ENCODE peak calls at places on chromosomes 13 and 19, in four cellular contexts. K is right lobe of liver, C is tibial nerve, S is GM12878. B is an unnamed sample.

GRCh38 chr19:12642506-12642905 is 24.0 kb downstream of the MAN2B1 start:
- DNase-seq in K (no peak), C (no peak), S (no peak), B (no peak)

GRCh38 chr13:113616991-113617749 is 32.6 kb downstream of the TFDP1 start:
- DNase-seq in K (peak), C (no peak), S (no peak), B (no peak)

GRCh38 chr19:42601811-42602443 is 7.2 kb upstream of the CEACAM8 start:
- DNase-seq in K (no peak), C (no peak), S (no peak), B (no peak)

GRCh38 chr19:1882089-1882785 is 3.1 kb downstream of the ABHD17A start:
- DNase-seq in K (no peak), C (no peak), S (no peak), B (peak)

GRCh38 chr19:15452111-15453047 is 2.6 kb upstream of the WIZ start:
- DNase-seq in K (peak), C (peak), S (no peak), B (peak)

GRCh38 chr19:38564981-38565685 is 52.6 kb downstream of the MAP4K1 start:
- DNase-seq in K (no peak), C (no peak), S (no peak), B (no peak)

GRCh38 chr19:7799640-7800355 is 30.2 kb upstream of the EVI5L start:
- DNase-seq in K (peak), C (peak), S (no peak), B (peak)

GRCh38 chr13:21557995-21558394 is 46.0 kb downstream of the MICU2 start:
- DNase-seq in K (no peak), C (no peak), S (no peak), B (no peak)

GRCh38 chr13:110262494-110262893 is 44.5 kb downstream of the COL4A1 start:
- DNase-seq in K (no peak), C (no peak), S (no peak), B (no peak)

GRCh38 chr13:105921711-105922110 is 613.8 kb downstream of the EFNB2 start:
- DNase-seq in K (no peak), C (no peak), S (no peak), B (peak)

GRCh38 chr19:38736036-38736412 is 8.2 kb downstream of the CAPN12 start:
- DNase-seq in K (peak), C (no peak), S (no peak), B (peak)

GRCh38 chr13:24124789-24125476 is 35.6 kb upstream of the SPATA13 start:
- DNase-seq in K (no peak), C (no peak), S (peak), B (no peak)

GRCh38 chr19:38831142-38831605 is 420 bp downstream of the ECH1 start:
- DNase-seq in K (peak), C (no peak), S (no peak), B (peak)

GRCh38 chr19:49949735-49950589 is 11.0 kb downstream of the SIGLEC11 start:
- DNase-seq in K (no peak), C (no peak), S (no peak), B (no peak)

GRCh38 chr19:52291781-52292180 is 5.2 kb upstream of the ZNF480 start:
- DNase-seq in K (no peak), C (no peak), S (no peak), B (no peak)

GRCh38 chr19:52296773-52297600 is at the start of gene ZNF480:
- DNase-seq in K (peak), C (peak), S (peak), B (peak)

GRCh38 chr19:52296400-52296772 is 583 bp upstream of the ZNF480 start:
- DNase-seq in K (no peak), C (no peak), S (no peak), B (no peak)

GRCh38 chr19:52297601-52298358 is 811 bp downstream of the ZNF480 start:
- DNase-seq in K (no peak), C (no peak), S (no peak), B (no peak)
- TF ChIP-seq CTCF in K (no peak), C (no peak), S (no peak), B (no peak)

GRCh38 chr19:531753-532571 is at the start of gene CDC34:
- DNase-seq in K (no peak), C (no peak), S (no peak), B (no peak)
- TF ChIP-seq POLR2A in K (peak), C (peak), S (peak), B (no peak)

DNA sequence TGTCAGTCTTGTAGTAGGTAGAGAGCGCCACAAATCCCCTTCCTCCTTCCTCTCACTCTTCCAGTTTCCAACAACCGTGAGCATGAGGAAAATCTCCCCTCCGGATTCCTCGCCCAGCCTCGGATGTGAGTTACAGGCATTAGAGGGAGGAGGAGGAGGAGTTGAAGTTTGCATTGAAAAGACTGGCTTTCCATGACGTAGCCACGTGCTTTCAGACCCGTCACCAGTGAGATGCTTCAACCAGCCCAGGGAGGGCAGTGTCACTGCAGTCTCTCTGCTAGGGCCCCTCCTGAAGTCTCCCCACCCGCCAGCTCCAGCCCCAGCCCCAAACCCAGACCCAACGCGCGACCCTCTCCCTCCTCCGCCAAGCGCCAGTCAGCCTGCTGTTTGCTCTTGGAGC is 444 bp upstream of the FGF14 start:
- DNase-seq in K (peak), C (no peak), S (no peak), B (peak)
- TF ChIP-seq CTCF in K (no peak), C (peak), S (no peak), B (no peak)

DNA sequence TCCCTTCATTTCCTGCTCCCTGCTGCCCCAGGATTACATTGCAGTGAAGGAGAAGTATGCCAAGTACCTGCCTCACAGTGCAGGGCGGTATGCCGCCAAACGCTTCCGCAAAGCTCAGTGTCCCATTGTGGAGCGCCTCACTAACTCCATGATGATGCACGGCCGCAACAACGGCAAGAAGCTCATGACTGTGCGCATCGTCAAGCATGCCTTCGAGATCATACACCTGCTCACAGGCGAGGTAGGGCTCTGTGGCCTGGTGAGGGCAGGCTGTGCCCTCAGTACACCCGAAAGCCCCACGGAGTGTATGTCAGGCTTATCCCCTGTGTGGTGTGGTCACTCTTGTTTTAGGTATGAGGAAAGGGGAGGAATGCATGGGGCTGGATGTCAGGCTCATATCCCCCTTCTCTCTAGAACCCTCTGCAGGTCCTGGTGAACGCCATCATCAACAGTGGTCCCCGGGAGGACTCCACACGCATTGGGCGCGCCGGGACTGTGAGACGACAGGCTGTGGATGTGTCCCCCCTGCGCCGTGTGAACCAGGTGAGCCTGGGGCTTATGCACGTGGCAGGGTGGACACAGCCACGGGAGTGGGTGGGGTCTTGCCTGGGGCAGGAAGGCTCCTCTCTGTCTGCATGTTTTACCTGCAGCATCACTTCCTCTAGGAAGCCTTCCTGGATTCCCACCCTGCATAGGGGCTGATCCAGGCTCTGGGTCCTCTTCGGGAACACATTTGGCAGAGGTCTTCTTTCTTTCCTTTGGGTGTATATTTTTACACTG is 2.3 kb upstream of the RNF225 start:
- DNase-seq in K (no peak), C (no peak), S (no peak), B (no peak)
- TF ChIP-seq POLR2A in K (no peak), C (no peak), S (peak), B (no peak)

GRCh38 chr13:30671271-30671815 is 53.6 kb downstream of the USPL1 start:
- DNase-seq in K (no peak), C (no peak), S (no peak), B (no peak)

GRCh38 chr13:30679483-30680330 is 55.6 kb upstream of the ALOX5AP start:
- DNase-seq in K (no peak), C (no peak), S (no peak), B (peak)

GRCh38 chr13:30681489-30682242 is 53.7 kb upstream of the ALOX5AP start:
- DNase-seq in K (no peak), C (no peak), S (no peak), B (no peak)

GRCh38 chr13:30673669-30674521 is 56.2 kb downstream of the USPL1 start:
- DNase-seq in K (peak), C (peak), S (peak), B (peak)

DNA sequence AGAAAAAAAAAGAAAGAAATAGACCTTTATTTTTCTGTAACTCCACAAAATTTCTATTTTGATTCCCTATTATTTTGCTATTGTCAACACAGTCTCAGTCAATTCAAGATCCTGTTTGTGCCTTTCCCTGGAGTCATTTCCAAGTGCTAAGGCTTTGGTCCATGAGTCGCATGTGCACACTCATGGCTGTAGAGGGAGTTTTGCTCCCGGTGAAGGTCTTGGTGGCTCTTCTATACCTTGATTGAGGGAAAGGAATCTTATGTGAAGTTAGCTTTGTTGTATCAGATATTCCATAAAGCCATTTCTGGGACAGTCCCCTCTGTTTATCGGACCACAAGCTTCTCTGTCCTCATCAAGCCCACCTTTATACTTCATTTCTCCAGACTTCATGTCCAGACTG is 58.7 kb upstream of the ALOX5AP start:
- DNase-seq in K (no peak), C (no peak), S (no peak), B (no peak)
- TF ChIP-seq CTCF in K (no peak), C (peak), S (peak), B (peak)

DNA sequence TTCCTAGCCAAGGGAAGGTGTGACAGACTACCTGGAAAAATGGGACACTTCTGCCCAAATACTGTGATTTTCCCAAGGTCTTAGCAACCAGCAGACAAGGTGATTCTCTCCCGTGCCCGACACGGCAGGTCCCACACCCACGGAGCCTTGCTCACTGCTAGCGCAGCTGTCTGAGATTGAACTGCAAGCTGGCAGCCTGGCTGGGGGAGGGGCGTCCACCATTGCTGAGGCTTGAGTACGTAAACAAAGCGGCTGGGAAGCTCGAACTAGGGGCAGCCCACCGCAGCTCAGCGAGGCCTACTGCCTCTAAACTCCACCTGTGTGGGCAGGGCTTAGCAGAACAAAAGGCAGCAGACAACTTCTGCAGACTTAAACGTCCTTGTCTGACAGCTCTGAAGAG is 146.2 kb downstream of the UGGT2 start:
- DNase-seq in K (no peak), C (no peak), S (no peak), B (no peak)
- TF ChIP-seq POLR2A in K (no peak), C (no peak), S (no peak), B (no peak)

DNA sequence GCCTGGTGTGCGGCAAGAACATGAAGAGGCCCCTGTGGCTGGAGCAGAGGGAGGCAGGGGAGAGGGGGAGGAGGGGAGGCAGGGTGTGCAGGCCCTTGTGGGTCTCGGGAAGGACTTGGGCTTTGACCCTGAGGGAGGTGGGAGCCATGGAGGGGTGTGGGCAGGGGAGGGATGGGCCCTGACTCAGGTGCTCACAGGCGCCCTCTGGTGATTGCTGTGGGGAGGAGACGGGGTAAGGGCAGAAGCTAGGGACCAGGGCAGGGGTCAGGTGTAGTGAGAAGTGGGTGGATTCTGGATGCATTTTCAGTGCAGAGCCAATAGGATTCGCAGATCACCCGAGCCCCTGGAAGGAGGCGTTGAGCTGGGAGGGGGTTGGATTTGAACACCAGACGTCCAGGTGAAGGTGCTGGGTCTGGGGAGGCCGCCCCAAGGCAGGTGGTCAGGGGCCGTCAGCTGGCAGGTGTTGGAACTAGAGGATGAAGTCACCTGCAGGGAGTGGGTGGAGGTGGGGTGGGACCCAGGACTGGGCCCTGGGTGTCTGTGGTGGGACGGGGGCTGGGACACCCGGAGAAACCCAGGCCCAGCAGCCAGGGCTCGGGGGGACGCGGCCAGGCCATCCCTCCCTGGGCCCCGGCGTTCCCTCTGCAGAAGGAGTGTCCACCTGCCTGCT is 185.4 kb downstream of the KDM4B start:
- DNase-seq in K (peak), C (no peak), S (no peak), B (peak)
- TF ChIP-seq CTCF in K (peak), C (peak), S (peak), B (no peak)

GRCh38 chr19:47272448-47273312 is 2.0 kb upstream of the INAFM1 start:
- DNase-seq in K (peak), C (peak), S (no peak), B (no peak)

GRCh38 chr19:47268028-47268427 is 6.7 kb upstream of the INAFM1 start:
- DNase-seq in K (no peak), C (no peak), S (no peak), B (no peak)

GRCh38 chr19:47271949-47272348 is 2.7 kb upstream of the INAFM1 start:
- DNase-seq in K (no peak), C (no peak), S (no peak), B (no peak)

GRCh38 chr19:47269596-47269995 is 5.1 kb upstream of the INAFM1 start:
- DNase-seq in K (no peak), C (no peak), S (no peak), B (no peak)

DNA sequence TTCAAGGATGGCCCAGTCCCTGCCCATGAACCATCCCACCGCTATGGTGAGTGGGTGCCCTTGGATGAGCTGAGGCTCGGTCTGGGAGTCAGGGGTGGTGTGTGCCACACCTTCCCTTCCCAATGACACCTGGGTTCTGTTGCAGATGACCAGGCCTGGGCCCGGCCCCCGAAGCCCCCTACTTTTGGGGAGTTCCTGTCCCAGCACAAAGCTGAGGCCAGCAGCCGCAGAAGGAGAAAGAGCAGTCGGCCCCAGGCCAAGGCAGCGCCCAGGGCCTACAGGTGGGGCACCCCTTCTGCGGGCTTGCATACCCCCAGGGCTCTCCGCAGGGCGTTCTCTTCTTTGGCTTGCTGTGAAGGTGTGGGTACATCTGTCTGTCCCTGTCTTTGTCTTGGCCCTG is 4.3 kb upstream of the INAFM1 start:
- DNase-seq in K (no peak), C (no peak), S (no peak), B (no peak)
- TF ChIP-seq POLR2A in K (no peak), C (no peak), S (no peak), B (no peak)

GRCh38 chr13:79401259-79402071 is 4.6 kb downstream of the RBM26 start:
- DNase-seq in K (no peak), C (no peak), S (no peak), B (no peak)
- TF ChIP-seq CTCF in K (no peak), C (no peak), S (no peak), B (no peak)

B was measured in Peyer's patch.